ENCODE peak calls at places on chromosomes 1 and 21, in six cellular contexts. L is naive thymus-derived CD4-positive, alpha-beta T cell; R is upper lobe of right lung; Q is CD8-positive, alpha-beta T cell; I is aorta; E is Karpas-422. J is an unnamed sample.
A peak's percentile ranks its signal among the peaks of the same experiment; 100 is the strongest.

GRCh38 chr1:211750599-211750998 is 75.2 kb upstream of the NEK2 start:
- DNase-seq in L (no peak), R (no peak), Q (no peak), I (no peak), E (no peak), J (no peak)

GRCh38 chr1:22031214-22031962 is 21.1 kb upstream of the CDC42 start:
- DNase-seq in L (peak; percentile 64), R (peak; percentile 78), Q (peak; percentile 35), I (no peak), E (no peak), J (peak; percentile 66)

GRCh38 chr1:208177656-208178055 is 66.5 kb downstream of the PLXNA2 start:
- DNase-seq in L (no peak), R (no peak), Q (no peak), I (no peak), E (peak; percentile 56), J (no peak)

GRCh38 chr21:45152265-45152746 is 77.9 kb downstream of the ADARB1 start:
- DNase-seq in L (peak; percentile 73), R (peak; percentile 76), Q (peak; percentile 85), I (peak; percentile 83), E (peak; percentile 85), J (no peak)

GRCh38 chr21:28220670-28221069 is 772.0 kb downstream of the LTN1 start:
- DNase-seq in L (no peak), R (no peak), Q (no peak), I (no peak), E (no peak), J (no peak)

GRCh38 chr1:223045164-223045957 is 97.7 kb downstream of the TLR5 start:
- DNase-seq in L (no peak), R (no peak), Q (no peak), I (no peak), E (no peak), J (no peak)

GRCh38 chr1:1358433-1359201 is at the start of gene MXRA8:
- DNase-seq in L (no peak), R (peak; percentile 68), Q (peak; percentile 41), I (peak; percentile 93), E (no peak), J (peak; percentile 68)

GRCh38 chr21:18369115-18369514 is 34.5 kb downstream of the TMPRSS15 start:
- DNase-seq in L (no peak), R (no peak), Q (no peak), I (no peak), E (peak; percentile 54), J (no peak)

GRCh38 chr1:50841791-50842387 is 118.2 kb downstream of the FAF1 start:
- DNase-seq in L (no peak), R (no peak), Q (no peak), I (no peak), E (no peak), J (no peak)

GRCh38 chr1:219310181-219310728 is 136.6 kb downstream of the LYPLAL1 start:
- DNase-seq in L (no peak), R (no peak), Q (no peak), I (no peak), E (no peak), J (no peak)

GRCh38 chr21:41447356-41447755 is 21.3 kb downstream of the MX1 start:
- DNase-seq in L (no peak), R (no peak), Q (no peak), I (no peak), E (no peak), J (no peak)

GRCh38 chr1:39729030-39729429 is 9.7 kb upstream of the PPIE start:
- DNase-seq in L (no peak), R (no peak), Q (no peak), I (no peak), E (no peak), J (no peak)

GRCh38 chr1:205976708-205977107 is 26.5 kb downstream of the RAB7B start:
- DNase-seq in L (no peak), R (peak; percentile 47), Q (no peak), I (no peak), E (no peak), J (peak; percentile 73)

GRCh38 chr1:67479146-67479891 is 49.1 kb upstream of the SERBP1 start:
- DNase-seq in L (no peak), R (no peak), Q (no peak), I (peak; percentile 87), E (no peak), J (no peak)

GRCh38 chr1:117658676-117659075 is 52.8 kb downstream of the TENT5C start:
- DNase-seq in L (peak; percentile 85), R (no peak), Q (peak; percentile 87), I (no peak), E (no peak), J (no peak)

GRCh38 chr1:163168053-163168452 is 34.7 kb downstream of the RGS5 start:
- DNase-seq in L (no peak), R (no peak), Q (no peak), I (no peak), E (no peak), J (no peak)

GRCh38 chr1:23823767-23824166 is 1.5 kb downstream of the HMGCL start:
- DNase-seq in L (no peak), R (no peak), Q (no peak), I (no peak), E (no peak), J (no peak)

GRCh38 chr1:235739124-235739523 is 89.5 kb upstream of the GNG4 start:
- DNase-seq in L (no peak), R (no peak), Q (no peak), I (no peak), E (no peak), J (no peak)

DNA sequence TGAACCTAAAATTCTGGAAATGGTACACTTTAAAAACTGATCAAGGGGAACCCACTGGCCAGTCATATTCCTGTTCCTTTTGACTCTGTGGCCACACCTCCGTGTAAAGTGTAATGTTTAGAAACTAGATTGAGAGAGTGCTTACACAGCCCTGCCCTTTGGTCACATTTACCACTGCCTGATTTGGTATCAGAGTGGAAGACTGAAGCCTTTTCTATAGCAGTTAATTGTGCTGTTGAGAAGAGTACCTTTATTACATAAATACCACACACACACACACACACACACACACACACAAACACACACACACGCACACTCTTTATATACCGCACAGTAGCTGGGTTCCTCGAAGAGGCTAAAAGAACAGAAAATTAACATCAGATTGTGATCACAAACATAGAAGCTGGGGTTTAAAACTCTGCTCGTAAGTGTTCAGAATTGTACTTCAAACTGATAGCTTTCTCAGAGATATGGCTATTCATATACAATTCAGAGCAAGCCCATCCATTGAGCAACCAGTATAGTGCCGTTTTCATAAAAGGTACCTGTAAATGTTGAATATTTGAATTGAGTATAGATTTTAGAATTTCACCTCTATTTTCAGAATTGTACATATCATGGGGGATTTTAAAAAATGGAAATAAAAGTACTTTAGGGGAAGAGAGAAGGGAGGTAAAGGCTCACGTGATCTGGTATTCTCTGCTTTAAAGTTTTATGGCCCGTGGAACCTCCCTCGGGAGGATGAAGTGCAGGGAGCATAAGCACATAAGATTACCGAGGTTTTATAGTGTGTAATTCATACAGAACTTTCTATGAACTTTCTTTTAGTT is 37.5 kb downstream of the CAMTA1 start:
- DNase-seq in L (no peak), R (no peak), Q (no peak), I (no peak), E (peak; percentile 72), J (no peak)
- H3K4me1 ChIP-seq in L (peaks cover 7% of the 10 kb centered on the region), R (peaks cover 26% of the 10 kb centered on the region), Q (peaks cover 17% of the 10 kb centered on the region), I (peaks cover 25% of the 10 kb centered on the region), E (peaks cover 62% of the 10 kb centered on the region), J (peaks cover 3% of the 10 kb centered on the region)

GRCh38 chr21:36583591-36583990 is 103.7 kb upstream of the CLDN14 start:
- DNase-seq in L (no peak), R (no peak), Q (no peak), I (no peak), E (no peak), J (no peak)
- H3K9me3 ChIP-seq in L (no peaks in the 10 kb centered on the region), R (no peaks in the 10 kb centered on the region), Q (no peaks in the 10 kb centered on the region), I (peaks cover 1% of the 10 kb centered on the region), E (no peaks in the 10 kb centered on the region), J (peaks cover 6% of the 10 kb centered on the region)

GRCh38 chr1:92484472-92485373 is 2.0 kb downstream of the GFI1 start:
- DNase-seq in L (peak; percentile 59), R (peak; percentile 70), Q (peak; percentile 70), I (peak; percentile 78), E (peak; percentile 92), J (peak; percentile 58)

GRCh38 chr1:92483442-92484170 is 3.1 kb downstream of the GFI1 start:
- DNase-seq in L (peak; percentile 26), R (peak; percentile 72), Q (peak; percentile 41), I (peak; percentile 76), E (peak; percentile 75), J (peak; percentile 73)

GRCh38 chr1:92485374-92486250 is 1.1 kb downstream of the GFI1 start:
- DNase-seq in L (peak; percentile 74), R (peak; percentile 81), Q (peak; percentile 84), I (peak; percentile 81), E (peak; percentile 86), J (peak; percentile 65)

GRCh38 chr1:92482665-92483441 is 3.9 kb downstream of the GFI1 start:
- DNase-seq in L (peak; percentile 48), R (peak; percentile 64), Q (peak; percentile 52), I (no peak), E (peak; percentile 44), J (no peak)

GRCh38 chr1:92484171-92484471 is 2.6 kb downstream of the GFI1 start:
- DNase-seq in L (no peak), R (no peak), Q (no peak), I (no peak), E (no peak), J (no peak)
- H3K4me1 ChIP-seq in L (peaks cover 20% of the 10 kb centered on the region), R (peaks cover 50% of the 10 kb centered on the region), Q (peaks cover 38% of the 10 kb centered on the region), I (no peaks in the 10 kb centered on the region), E (peaks cover 26% of the 10 kb centered on the region), J (no peaks in the 10 kb centered on the region)

GRCh38 chr1:4047666-4048065 is 147.6 kb upstream of the C1orf174 start:
- DNase-seq in L (no peak), R (no peak), Q (no peak), I (no peak), E (no peak), J (no peak)

GRCh38 chr1:4048921-4049320 is 148.8 kb upstream of the C1orf174 start:
- DNase-seq in L (no peak), R (no peak), Q (no peak), I (no peak), E (no peak), J (no peak)

GRCh38 chr1:4045397-4046010 is 145.4 kb upstream of the C1orf174 start:
- DNase-seq in L (no peak), R (no peak), Q (no peak), I (peak; percentile 49), E (peak; percentile 83), J (no peak)

GRCh38 chr1:4048076-4048475 is 148.0 kb upstream of the C1orf174 start:
- DNase-seq in L (no peak), R (no peak), Q (no peak), I (no peak), E (peak; percentile 93), J (peak; percentile 26)

DNA sequence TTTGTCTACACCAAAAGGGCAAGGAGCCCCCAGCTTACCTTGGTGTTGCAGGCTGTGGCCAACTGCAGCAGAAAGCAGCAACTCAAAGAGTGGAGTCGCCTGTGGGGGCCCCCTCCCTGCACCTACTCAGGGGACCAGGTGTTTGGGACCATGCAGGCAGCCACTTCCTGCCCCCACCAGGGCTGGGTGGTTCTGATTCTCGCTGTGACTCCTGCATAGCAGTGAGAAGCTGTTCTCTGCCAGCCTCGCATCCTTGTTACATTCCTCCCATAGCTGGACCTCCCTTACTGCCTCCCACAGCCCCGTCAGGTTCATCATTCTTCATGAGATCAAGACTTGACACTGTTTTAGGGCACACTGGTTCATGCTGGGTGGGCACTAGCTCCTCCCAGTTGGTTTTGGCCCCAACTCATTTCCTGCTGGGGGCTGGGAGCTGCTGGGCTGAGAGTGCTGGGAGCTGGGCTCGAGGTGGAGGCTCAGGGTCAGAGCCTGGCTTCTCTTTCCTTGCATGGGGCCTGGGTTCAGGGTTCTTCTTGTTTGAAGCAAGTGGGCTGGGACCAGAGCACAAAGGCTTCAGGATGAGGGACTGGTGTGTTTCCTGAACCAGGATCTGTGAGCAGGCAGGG is 146.9 kb upstream of the C1orf174 start:
- DNase-seq in L (no peak), R (no peak), Q (no peak), I (no peak), E (peak; percentile 87), J (no peak)
- H3K9me3 ChIP-seq in L (no peaks in the 10 kb centered on the region), R (no peaks in the 10 kb centered on the region), Q (no peaks in the 10 kb centered on the region), I (no peaks in the 10 kb centered on the region), E (no peaks in the 10 kb centered on the region), J (no peaks in the 10 kb centered on the region)

J was measured in SJCRH30.